ENCODE peak calls at places on chromosomes 6 and 20, in six cellular contexts. Y is left lung; Z is activated T-helper 9 cell treated with anti-CD3 and anti-CD28 coated beads, Interleukin-2, amount 50 U/mL, for 16 hours; F is stimulated activated CD8-positive, alpha-beta memory T cell treated with anti-CD3 and anti-CD28 coated beads, Interleukin-4, amount 100 ng/mL, for 24 hours; C is mammary epithelial cell; J is glutamatergic neuron. X is an unnamed sample.

GRCh38 chr6:43987838-43988439 is 139.3 kb downstream of the MRPL14 start:
- DNase-seq in Y (no peak), Z (no peak), F (no peak), C (no peak), J (no peak), X (no peak)

GRCh38 chr20:17971571-17972013 is 2.8 kb downstream of the MGME1 start:
- DNase-seq in Y (no peak), Z (no peak), F (no peak), C (peak), J (no peak), X (no peak)

GRCh38 chr6:16681260-16681873 is 79.9 kb downstream of the ATXN1 start:
- DNase-seq in Y (no peak), Z (no peak), F (no peak), C (peak), J (no peak), X (peak)

GRCh38 chr20:5947276-5947675 is 3.1 kb downstream of the TRMT6 start:
- DNase-seq in Y (no peak), Z (no peak), F (no peak), C (peak), J (no peak), X (no peak)

GRCh38 chr6:143183735-143184134 is 123.0 kb downstream of the AIG1 start:
- DNase-seq in Y (no peak), Z (no peak), F (no peak), C (peak), J (no peak), X (peak)

GRCh38 chr6:169666441-169666840 is 35.4 kb downstream of the WDR27 start:
- DNase-seq in Y (no peak), Z (no peak), F (no peak), C (no peak), J (no peak), X (no peak)

GRCh38 chr20:37901667-37902503 is 1.0 kb upstream of the VSTM2L start:
- DNase-seq in Y (no peak), Z (no peak), F (no peak), C (peak), J (no peak), X (peak)

GRCh38 chr20:8344106-8344505 is 212.0 kb downstream of the PLCB1 start:
- DNase-seq in Y (no peak), Z (no peak), F (no peak), C (no peak), J (no peak), X (no peak)

GRCh38 chr6:144659202-144659731 is 374.1 kb downstream of the UTRN start:
- DNase-seq in Y (peak), Z (no peak), F (no peak), C (no peak), J (peak), X (no peak)

GRCh38 chr20:420169-420620 is 12.1 kb downstream of the RBCK1 start:
- DNase-seq in Y (peak), Z (no peak), F (no peak), C (no peak), J (no peak), X (no peak)

GRCh38 chr6:51814418-51814817 is 273.0 kb downstream of the PKHD1 start:
- DNase-seq in Y (no peak), Z (no peak), F (no peak), C (peak), J (no peak), X (no peak)

GRCh38 chr20:62804632-62805364 is at the start of gene OGFR:
- DNase-seq in Y (peak), Z (peak), F (peak), C (peak), J (peak), X (no peak)

GRCh38 chr20:50367104-50367674 is 143.0 kb upstream of the PTPN1 start:
- DNase-seq in Y (no peak), Z (no peak), F (no peak), C (no peak), J (no peak), X (no peak)

GRCh38 chr20:41643504-41643938 is 25.3 kb upstream of the CHD6 start:
- DNase-seq in Y (no peak), Z (no peak), F (no peak), C (peak), J (no peak), X (peak)

GRCh38 chr20:57558614-57559285 is 2.2 kb upstream of the PCK1 start:
- DNase-seq in Y (no peak), Z (no peak), F (no peak), C (no peak), J (no peak), X (no peak)

GRCh38 chr20:59571591-59572314 is 32.6 kb upstream of the PHACTR3 start:
- DNase-seq in Y (no peak), Z (peak), F (peak), C (peak), J (peak), X (no peak)

GRCh38 chr20:59667981-59668515 is 63.7 kb downstream of the PHACTR3 start:
- DNase-seq in Y (no peak), Z (no peak), F (no peak), C (no peak), J (no peak), X (no peak)

GRCh38 chr6:116220172-116220571 is 33.7 kb downstream of the TSPYL4 start:
- DNase-seq in Y (no peak), Z (no peak), F (no peak), C (no peak), J (peak), X (no peak)

GRCh38 chr20:17320456-17320855 is 93.6 kb downstream of the PCSK2 start:
- DNase-seq in Y (no peak), Z (no peak), F (no peak), C (no peak), J (no peak), X (peak)

GRCh38 chr6:465531-466348 is 74.2 kb downstream of the IRF4 start:
- DNase-seq in Y (peak), Z (no peak), F (no peak), C (no peak), J (no peak), X (no peak)

GRCh38 chr6:165178056-165178455 is 131.3 kb downstream of the C6orf118 start:
- DNase-seq in Y (no peak), Z (no peak), F (no peak), C (peak), J (no peak), X (peak)

GRCh38 chr6:4902363-4902762 is 101.5 kb downstream of the RPP40 start:
- DNase-seq in Y (no peak), Z (no peak), F (no peak), C (no peak), J (no peak), X (no peak)

GRCh38 chr6:5241242-5241641 is 19.5 kb downstream of the LYRM4 start:
- DNase-seq in Y (no peak), Z (no peak), F (no peak), C (no peak), J (no peak), X (no peak)

GRCh38 chr20:64131406-64131805 is 24.0 kb upstream of the NPBWR2 start:
- DNase-seq in Y (peak), Z (no peak), F (no peak), C (peak), J (peak), X (no peak)

GRCh38 chr6:20808984-20809383 is 274.7 kb downstream of the CDKAL1 start:
- DNase-seq in Y (no peak), Z (no peak), F (no peak), C (no peak), J (no peak), X (no peak)

GRCh38 chr20:51333446-51333845 is 209.1 kb downstream of the NFATC2 start:
- DNase-seq in Y (no peak), Z (no peak), F (no peak), C (no peak), J (no peak), X (no peak)

GRCh38 chr6:108492131-108492766 is 68.5 kb upstream of the FOXO3 start:
- DNase-seq in Y (no peak), Z (no peak), F (no peak), C (peak), J (no peak), X (peak)

GRCh38 chr6:7899046-7899888 is 11.3 kb downstream of the TXNDC5 start:
- DNase-seq in Y (no peak), Z (no peak), F (no peak), C (no peak), J (peak), X (no peak)

GRCh38 chr20:26169506-26169905 is 472.9 kb upstream of the ZNF337 start:
- DNase-seq in Y (no peak), Z (no peak), F (no peak), C (no peak), J (no peak), X (no peak)

X was measured in foreskin keratinocyte.